ENCODE peak calls at places on chromosomes 6 and 20, in five cellular contexts. R is breast epithelium, T is fibroblast of lung, W is adrenal gland, B is Peyer's patch. E is an unnamed sample.

GRCh38 chr6:169161572-169162167 is 92.0 kb downstream of the THBS2 start:
- DNase-seq in R (peak; percentile 34), T (no peak), W (peak; percentile 28), B (no peak), E (no peak)

GRCh38 chr6:14468656-14469321 is 351.2 kb downstream of the CD83 start:
- DNase-seq in R (no peak), T (no peak), W (no peak), B (no peak), E (no peak)

GRCh38 chr20:39829713-39830112 is 859.3 kb downstream of the MAFB start:
- DNase-seq in R (no peak), T (no peak), W (no peak), B (peak; percentile 28), E (no peak)

GRCh38 chr20:20362774-20363435 is 5.0 kb upstream of the INSM1 start:
- DNase-seq in R (no peak), T (no peak), W (peak; percentile 67), B (no peak), E (no peak)

GRCh38 chr6:35727206-35727934 is 9.5 kb upstream of the ARMC12 start:
- DNase-seq in R (peak; percentile 89), T (peak; percentile 97), W (peak; percentile 93), B (peak; percentile 68), E (peak; percentile 93)

GRCh38 chr6:33126101-33126714 is 50.4 kb downstream of the HLA-DPB1 start:
- DNase-seq in R (peak; percentile 72), T (peak; percentile 35), W (peak; percentile 87), B (peak; percentile 82), E (peak; percentile 33)

GRCh38 chr6:117233146-117233545 is 32.2 kb upstream of the VGLL2 start:
- DNase-seq in R (no peak), T (no peak), W (no peak), B (no peak), E (no peak)

GRCh38 chr6:45687570-45687969 is 309.8 kb upstream of the SUPT3H start:
- DNase-seq in R (no peak), T (no peak), W (no peak), B (no peak), E (no peak)

GRCh38 chr6:2658788-2659187 is 91.9 kb downstream of the MYLK4 start:
- DNase-seq in R (no peak), T (no peak), W (no peak), B (peak; percentile 18), E (no peak)

GRCh38 chr20:42461965-42462593 is 727.6 kb downstream of the PTPRT start:
- DNase-seq in R (no peak), T (no peak), W (no peak), B (no peak), E (no peak)

GRCh38 chr6:23031986-23032385 is 462.6 kb downstream of the HDGFL1 start:
- DNase-seq in R (no peak), T (peak; percentile 46), W (no peak), B (no peak), E (no peak)
- TF ChIP-seq CTCF in R (no peak), T (peak; percentile 14), W (no peak), B (no peak), E (no peak)

DNA sequence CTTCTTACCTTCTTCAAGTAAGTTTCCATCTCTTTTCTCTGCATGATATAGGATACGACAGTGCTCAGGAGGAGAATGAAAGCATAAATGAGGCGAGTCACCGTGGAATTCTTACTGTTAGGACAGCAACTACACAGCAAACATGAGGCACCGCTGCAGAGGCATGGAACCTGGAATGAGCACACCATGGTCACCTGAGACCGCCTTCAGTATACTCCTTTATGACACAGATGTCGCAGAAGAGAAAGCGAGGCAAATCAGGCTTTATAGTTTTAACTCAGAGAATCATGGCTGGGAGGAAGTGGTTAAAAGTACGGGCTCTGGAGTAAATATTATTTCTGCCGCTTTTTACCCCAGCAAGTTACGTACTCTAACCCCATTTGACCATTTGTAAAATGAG is 8.0 kb downstream of the SERINC3 start:
- DNase-seq in R (no peak), T (no peak), W (no peak), B (no peak), E (no peak)
- H3K4me3 ChIP-seq in R (no peak overlapping the region), T (no peak overlapping the region), W (no peak overlapping the region), B (no peak overlapping the region), E (no peak overlapping the region)

GRCh38 chr6:90940812-90941481 is 354.1 kb upstream of the MAP3K7 start:
- DNase-seq in R (no peak), T (peak; percentile 80), W (no peak), B (no peak), E (no peak)
- TF ChIP-seq CTCF in R (peak; percentile 29), T (peak; percentile 52), W (peak; percentile 45), B (peak; percentile 69), E (peak; percentile 11)

DNA sequence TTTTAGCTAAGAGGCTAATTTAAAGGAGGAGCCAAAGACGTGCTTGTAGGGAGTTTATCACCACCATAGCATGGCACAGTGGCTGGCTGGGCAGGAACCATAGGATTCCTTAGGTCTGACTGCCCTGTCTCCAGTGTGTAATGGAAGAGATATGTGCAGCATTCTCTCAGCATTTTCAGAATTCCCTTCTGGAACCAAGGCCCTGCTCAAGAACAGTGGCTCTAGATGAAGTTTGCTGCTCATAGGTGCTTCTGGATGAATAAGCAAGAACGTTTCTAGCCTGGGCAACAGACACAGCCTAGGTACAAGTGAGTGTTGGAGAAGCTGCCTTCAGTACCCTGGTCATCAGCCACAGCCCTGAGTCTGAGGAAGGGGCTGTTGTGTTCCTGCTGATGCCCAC is 69.1 kb downstream of the LCA5 start:
- DNase-seq in R (no peak), T (no peak), W (no peak), B (no peak), E (no peak)
- H3K4me3 ChIP-seq in R (no peak overlapping the region), T (no peak overlapping the region), W (no peak overlapping the region), B (no peak overlapping the region), E (no peak overlapping the region)

GRCh38 chr20:62804021-62804631 is 509 bp upstream of the OGFR start:
- DNase-seq in R (no peak), T (no peak), W (no peak), B (peak; percentile 46), E (no peak)
- TF ChIP-seq CTCF in R (no peak), T (no peak), W (no peak), B (no peak), E (no peak)

DNA sequence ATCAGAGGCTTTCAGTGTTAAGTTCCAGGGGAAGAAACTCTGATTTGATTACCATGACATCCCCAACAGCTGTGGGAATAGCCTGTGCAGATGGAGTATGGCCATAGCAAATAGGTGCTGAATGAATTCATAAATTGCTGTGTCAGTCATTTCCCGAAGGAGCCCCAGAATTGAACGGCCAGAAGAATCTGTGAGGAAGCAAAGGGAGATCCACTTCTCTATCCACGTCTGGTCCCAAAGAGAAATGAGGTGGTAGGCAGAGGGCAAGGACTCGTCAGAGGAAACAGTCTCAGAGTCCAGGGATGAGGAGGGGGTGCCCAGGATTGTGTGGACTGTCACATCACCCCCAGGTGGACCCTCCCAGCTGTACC is 3.1 kb upstream of the TAF8 start:
- DNase-seq in R (no peak), T (no peak), W (no peak), B (no peak), E (no peak)
- H3K4me3 ChIP-seq in R (peak overlapping the region; percentile 90), T (peak overlapping the region; percentile 93), W (no peak overlapping the region), B (peak overlapping the region; percentile 83), E (peak overlapping the region; percentile 63)

DNA sequence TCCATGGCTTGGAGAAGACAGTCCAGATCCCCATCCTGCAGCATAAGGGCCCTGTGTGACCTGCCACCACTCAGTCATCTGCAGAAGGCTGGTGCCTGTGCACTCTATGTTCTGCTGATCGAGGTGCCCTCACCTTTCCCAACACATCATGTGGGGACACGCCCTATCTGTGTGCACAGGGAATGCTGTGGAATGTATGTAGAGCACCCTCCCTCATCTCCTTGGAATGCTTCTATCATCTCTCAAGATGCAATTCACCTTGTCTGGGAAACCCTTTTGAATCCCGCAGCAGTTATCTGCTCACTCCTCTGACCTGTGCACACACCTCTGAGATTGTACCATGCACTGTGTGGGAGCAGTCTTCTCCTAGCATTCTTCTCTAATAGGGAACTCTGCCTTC is 207.2 kb upstream of the SSTR4 start:
- DNase-seq in R (no peak), T (no peak), W (no peak), B (no peak), E (no peak)
- TF ChIP-seq CTCF in R (no peak), T (no peak), W (no peak), B (no peak), E (no peak)

DNA sequence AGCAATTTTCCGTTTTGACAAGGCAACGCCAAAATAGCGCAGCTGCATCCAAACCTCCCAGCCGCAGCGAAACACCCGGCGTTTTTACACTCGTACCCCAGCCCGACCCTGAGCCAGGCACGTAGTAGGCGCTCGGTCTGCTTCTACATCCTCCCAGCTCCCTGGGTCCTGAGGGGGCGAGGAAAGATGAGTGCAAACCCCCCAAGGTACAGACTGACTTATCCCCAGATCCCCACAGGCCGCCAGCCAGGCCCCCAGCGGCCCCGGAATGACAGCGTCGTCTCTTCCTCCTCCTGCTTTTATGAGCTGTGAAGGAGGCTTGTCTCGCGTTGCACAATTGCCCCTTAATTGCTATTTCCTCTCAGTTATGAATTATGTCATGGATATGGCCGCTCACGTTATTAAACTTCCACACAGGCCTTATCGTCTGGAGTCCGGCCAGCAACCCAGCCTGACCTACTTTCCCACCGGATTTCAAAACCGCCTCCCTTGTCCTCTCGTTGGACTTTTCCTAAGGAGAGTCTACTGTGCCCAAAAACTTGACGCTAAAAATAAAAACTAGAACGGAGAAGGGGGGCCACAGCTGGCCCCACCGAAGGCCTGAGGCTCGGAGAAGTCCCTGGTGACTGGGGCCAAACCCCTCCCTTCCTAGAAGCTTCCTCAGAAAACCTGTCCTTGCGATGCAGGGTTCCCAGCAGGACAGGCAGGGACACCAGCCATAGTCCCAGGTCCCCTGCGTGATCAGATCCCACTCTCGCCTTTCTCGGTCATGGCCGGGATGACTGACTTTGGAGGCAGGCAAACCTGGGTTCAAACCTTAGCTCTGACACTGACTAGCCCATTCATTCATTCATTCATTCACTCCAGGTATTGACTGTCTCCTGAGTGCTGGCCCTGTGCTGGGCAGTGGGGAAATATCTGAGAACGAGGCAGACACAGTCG is 130.9 kb upstream of the PTPN1 start:
- DNase-seq in R (peak; percentile 80), T (peak; percentile 97), W (peak; percentile 99), B (peak; percentile 46), E (peak; percentile 96)
- H3K4me3 ChIP-seq in R (peak overlapping the region; percentile 52), T (no peak overlapping the region), W (no peak overlapping the region), B (peak overlapping the region; percentile 41), E (no peak overlapping the region)